ENCODE peak calls at places on chromosomes 13 and 19, in four cellular contexts. B is AG04450, I is tibial artery, W is non-pigmented ciliary epithelial cell. U is an unnamed sample.

GRCh38 chr19:7672522-7672921 is 3.7 kb downstream of the RETN start:
- DNase-seq in I (no peak), B (no peak), W (no peak), U (no peak)

GRCh38 chr19:52258426-52258825 is 11.0 kb upstream of the ZNF766 start:
- DNase-seq in W (no peak), I (no peak), B (no peak), U (no peak)

GRCh38 chr19:28961772-28962500 is 251.0 kb downstream of the UQCRFS1 start:
- DNase-seq in W (peak), B (no peak), I (no peak), U (no peak)

GRCh38 chr19:19403373-19403901 is 2.0 kb upstream of the GATAD2A start:
- DNase-seq in B (no peak), W (no peak), I (no peak), U (peak)

GRCh38 chr13:54950546-54950945 is 1921.9 kb downstream of the OLFM4 start:
- DNase-seq in B (no peak), W (no peak), I (no peak), U (no peak)

GRCh38 chr19:33462112-33462726 is 59.4 kb downstream of the PEPD start:
- DNase-seq in I (peak), W (no peak), B (no peak), U (no peak)

GRCh38 chr19:43524922-43525835 is 1.8 kb downstream of the ETHE1 start:
- DNase-seq in I (peak), B (no peak), W (no peak), U (peak)

GRCh38 chr19:15195381-15195964 is 5.3 kb downstream of the NOTCH3 start:
- DNase-seq in B (no peak), I (peak), W (no peak), U (peak)

GRCh38 chr13:61410669-61411297 is 4.9 kb downstream of the PCDH20 start:
- DNase-seq in B (no peak), I (no peak), W (no peak), U (no peak)

GRCh38 chr13:31769581-31769980 is 30.3 kb downstream of the RXFP2 start:
- DNase-seq in W (no peak), B (no peak), I (no peak), U (no peak)